ENCODE peak calls at places on chromosomes 16 and 17, in four cellular contexts. Q is retinal pigment epithelial cell, F is aorta, P is upper lobe of right lung. C is an unnamed sample.

GRCh38 chr17:75596320-75597087 is 8.9 kb downstream of the MYO15B start:
- DNase-seq in Q (no peak), F (no peak), P (no peak), C (no peak)

GRCh38 chr16:9836118-9836736 is 346.0 kb downstream of the GRIN2A start:
- DNase-seq in Q (no peak), F (no peak), P (no peak), C (no peak)

GRCh38 chr17:76734080-76734840 is 2.9 kb downstream of the SRSF2 start:
- DNase-seq in Q (no peak), F (no peak), P (no peak), C (no peak)

GRCh38 chr16:74281285-74281684 is 15.3 kb upstream of the PSMD7 start:
- DNase-seq in Q (no peak), F (no peak), P (no peak), C (no peak)

GRCh38 chr17:19508327-19508867 is 25.3 kb upstream of the SLC47A1 start:
- DNase-seq in Q (no peak), F (peak), P (peak), C (no peak)

GRCh38 chr17:69430488-69430887 is 16.0 kb downstream of the MAP2K6 start:
- DNase-seq in Q (no peak), F (no peak), P (no peak), C (no peak)

GRCh38 chr16:81684242-81684837 is 94.8 kb upstream of the PLCG2 start:
- DNase-seq in Q (no peak), F (no peak), P (no peak), C (no peak)

GRCh38 chr16:60852635-60853034 is 1183.6 kb downstream of the CDH8 start:
- DNase-seq in Q (no peak), F (no peak), P (no peak), C (no peak)

GRCh38 chr17:37466471-37466870 is 23.2 kb upstream of the DUSP14 start:
- DNase-seq in Q (no peak), F (no peak), P (no peak), C (no peak)

GRCh38 chr16:30527635-30528178 is 1.3 kb upstream of the ZNF768 start:
- DNase-seq in Q (no peak), F (peak), P (no peak), C (no peak)

GRCh38 chr16:4115209-4115940 is 867 bp downstream of the ADCY9 start:
- DNase-seq in Q (no peak), F (peak), P (peak), C (no peak)

GRCh38 chr17:42184717-42185496 is at the start of gene HCRT:
- DNase-seq in Q (no peak), F (no peak), P (no peak), C (no peak)

GRCh38 chr17:81517339-81518112 is 4.9 kb upstream of the ACTG1 start:
- DNase-seq in Q (no peak), F (no peak), P (peak), C (no peak)

GRCh38 chr16:76963614-76964315 is 227.2 kb upstream of the MON1B start:
- DNase-seq in Q (no peak), F (no peak), P (no peak), C (no peak)

GRCh38 chr17:57853695-57854094 is 3.9 kb upstream of the MRPS23 start:
- DNase-seq in Q (no peak), F (no peak), P (peak), C (no peak)

GRCh38 chr16:22366889-22367288 is 7.5 kb downstream of the CDR2 start:
- DNase-seq in Q (no peak), F (no peak), P (no peak), C (no peak)

GRCh38 chr16:57578521-57579360 is 36.3 kb downstream of the ADGRG5 start:
- DNase-seq in Q (no peak), F (no peak), P (no peak), C (peak)

GRCh38 chr16:25512041-25512440 is 179.7 kb upstream of the HS3ST4 start:
- DNase-seq in Q (no peak), F (no peak), P (no peak), C (no peak)

GRCh38 chr17:81518785-81519283 is 6.2 kb upstream of the ACTG1 start:
- DNase-seq in Q (no peak), F (no peak), P (peak), C (no peak)

GRCh38 chr16:77037696-77038347 is 153.2 kb upstream of the MON1B start:
- DNase-seq in Q (no peak), F (no peak), P (no peak), C (no peak)

GRCh38 chr17:13362341-13363122 is 239.2 kb downstream of the HS3ST3A1 start:
- DNase-seq in Q (no peak), F (no peak), P (no peak), C (no peak)

GRCh38 chr17:9529033-9529748 is 46.4 kb downstream of the STX8 start:
- DNase-seq in Q (no peak), F (no peak), P (no peak), C (no peak)

GRCh38 chr17:45240905-45241314 is 19.2 kb downstream of the FMNL1 start:
- DNase-seq in Q (no peak), F (no peak), P (no peak), C (no peak)

GRCh38 chr16:13939821-13940220 is 19.9 kb downstream of the ERCC4 start:
- DNase-seq in Q (no peak), F (no peak), P (no peak), C (no peak)

GRCh38 chr17:79048826-79049755 is 25.1 kb downstream of the C1QTNF1 start:
- DNase-seq in Q (no peak), F (peak), P (peak), C (no peak)

GRCh38 chr17:72397687-72398086 is 276.9 kb downstream of the SOX9 start:
- DNase-seq in Q (no peak), F (no peak), P (no peak), C (no peak)

GRCh38 chr17:52982331-52982730 is 823.8 kb upstream of the CA10 start:
- DNase-seq in Q (no peak), F (no peak), P (no peak), C (no peak)

GRCh38 chr17:12613566-12613965 is 52.1 kb upstream of the MYOCD start:
- DNase-seq in Q (no peak), F (no peak), P (no peak), C (no peak)

GRCh38 chr17:43702636-43703035 is 40.9 kb upstream of the MEOX1 start:
- DNase-seq in Q (no peak), F (no peak), P (no peak), C (no peak)

GRCh38 chr17:38797091-38797490 is 2.3 kb downstream of the PIP4K2B start:
- DNase-seq in Q (no peak), F (no peak), P (no peak), C (no peak)

GRCh38 chr16:70715113-70715711 is 29.4 kb upstream of the MTSS2 start:
- DNase-seq in Q (peak), F (peak), P (peak), C (peak)

DNA sequence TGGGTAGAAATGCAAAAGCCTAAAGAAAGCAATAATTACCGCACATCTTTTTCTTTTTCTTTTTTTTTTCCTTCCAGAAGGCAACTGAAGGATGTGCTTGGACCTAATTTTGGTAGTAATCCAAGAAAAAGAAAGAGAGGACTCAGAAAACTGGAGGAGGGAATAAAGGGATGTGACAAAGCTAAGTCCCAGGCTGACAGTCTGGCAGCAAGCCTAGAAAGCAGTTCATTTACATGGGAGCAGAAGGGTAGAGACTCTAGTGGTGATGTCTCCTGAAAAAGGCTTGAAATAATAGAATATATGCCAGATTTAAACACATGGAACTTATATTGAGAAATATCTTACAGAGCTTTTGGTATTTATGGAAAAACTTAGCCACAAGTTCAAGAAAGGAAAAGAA is 101.0 kb upstream of the SHISA6 start:
- DNase-seq in Q (no peak), F (no peak), P (no peak), C (no peak)
- H3K4me3 ChIP-seq in Q (no peak), F (no peak), P (no peak), C (no peak)

DNA sequence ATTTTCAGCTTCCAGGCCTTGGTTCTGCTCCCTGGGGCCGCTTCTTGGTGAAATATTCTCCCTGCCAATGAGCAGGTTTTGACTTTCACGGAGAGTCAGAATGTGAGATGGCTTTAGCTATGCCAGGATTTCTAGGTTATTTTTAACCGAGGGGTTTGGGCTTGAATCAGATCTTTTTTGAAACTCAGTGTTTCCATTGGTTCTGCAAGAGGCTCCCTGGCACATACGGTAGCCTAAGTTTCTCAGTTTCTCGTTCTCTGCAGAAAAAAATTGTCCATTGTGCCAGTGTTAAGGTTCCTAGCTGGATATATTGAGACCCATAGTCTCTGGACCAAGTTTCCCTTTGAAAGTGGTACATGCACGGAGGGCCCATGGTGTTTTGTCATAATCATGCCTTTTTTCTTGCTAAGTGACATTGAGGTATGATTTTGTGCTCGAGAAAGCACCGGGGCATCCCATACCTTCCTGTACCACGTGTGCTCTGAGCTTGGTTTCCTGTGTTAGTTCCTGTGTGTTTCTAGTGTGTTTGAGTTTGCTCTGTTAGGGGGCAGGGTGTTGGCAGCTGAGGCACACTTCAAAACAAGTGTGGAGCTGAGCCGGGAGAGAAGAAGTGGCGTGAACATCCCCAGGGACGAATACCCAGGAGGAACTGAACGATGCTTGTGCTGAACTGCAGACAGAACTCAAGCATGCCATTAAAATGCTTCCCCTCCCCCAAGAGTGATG is 127.2 kb downstream of the HS3ST3B1 start:
- DNase-seq in Q (no peak), F (no peak), P (no peak), C (no peak)
- H3K4me3 ChIP-seq in Q (no peak), F (no peak), P (no peak), C (no peak)

GRCh38 chr17:62808576-62808970 is 459 bp upstream of the MARCHF10 start:
- DNase-seq in Q (no peak), F (no peak), P (no peak), C (no peak)
- H3K4me3 ChIP-seq in Q (peak), F (peak), P (peak), C (no peak)

GRCh38 chr17:80464486-80464885 is 11.9 kb downstream of the NPTX1 start:
- DNase-seq in Q (no peak), F (no peak), P (no peak), C (no peak)
- H3K4me3 ChIP-seq in Q (no peak), F (no peak), P (no peak), C (no peak)

GRCh38 chr16:789451-789850 is 1.0 kb downstream of the CHTF18 start:
- DNase-seq in Q (no peak), F (no peak), P (no peak), C (no peak)
- H3K4me3 ChIP-seq in Q (peak), F (no peak), P (no peak), C (no peak)

GRCh38 chr17:29157310-29157709 is 22.9 kb downstream of the MYO18A start:
- DNase-seq in Q (no peak), F (no peak), P (no peak), C (no peak)

GRCh38 chr17:29160253-29160652 is 19.9 kb downstream of the MYO18A start:
- DNase-seq in Q (no peak), F (no peak), P (no peak), C (no peak)

GRCh38 chr17:29158096-29158495 is 22.1 kb downstream of the MYO18A start:
- DNase-seq in Q (no peak), F (no peak), P (no peak), C (no peak)

GRCh38 chr17:29158515-29159275 is 21.5 kb downstream of the MYO18A start:
- DNase-seq in Q (peak), F (no peak), P (no peak), C (no peak)

GRCh38 chr17:29159286-29159860 is 20.8 kb downstream of the MYO18A start:
- DNase-seq in Q (no peak), F (no peak), P (no peak), C (no peak)
- H3K4me3 ChIP-seq in Q (no peak), F (no peak), P (no peak), C (no peak)

GRCh38 chr17:50213026-50214015 is 11.9 kb upstream of the COL1A1 start:
- DNase-seq in Q (no peak), F (no peak), P (no peak), C (no peak)

GRCh38 chr17:50209472-50210248 is 8.2 kb upstream of the COL1A1 start:
- DNase-seq in Q (peak), F (peak), P (peak), C (peak)

GRCh38 chr17:50210249-50211225 is 9.1 kb upstream of the COL1A1 start:
- DNase-seq in Q (peak), F (peak), P (no peak), C (peak)

GRCh38 chr17:50211249-50212120 is 10.1 kb upstream of the COL1A1 start:
- DNase-seq in Q (no peak), F (peak), P (no peak), C (peak)

GRCh38 chr17:50212121-50212843 is 10.9 kb upstream of the COL1A1 start:
- DNase-seq in Q (peak), F (peak), P (no peak), C (peak)
- H3K4me3 ChIP-seq in Q (no peak), F (no peak), P (no peak), C (no peak)

DNA sequence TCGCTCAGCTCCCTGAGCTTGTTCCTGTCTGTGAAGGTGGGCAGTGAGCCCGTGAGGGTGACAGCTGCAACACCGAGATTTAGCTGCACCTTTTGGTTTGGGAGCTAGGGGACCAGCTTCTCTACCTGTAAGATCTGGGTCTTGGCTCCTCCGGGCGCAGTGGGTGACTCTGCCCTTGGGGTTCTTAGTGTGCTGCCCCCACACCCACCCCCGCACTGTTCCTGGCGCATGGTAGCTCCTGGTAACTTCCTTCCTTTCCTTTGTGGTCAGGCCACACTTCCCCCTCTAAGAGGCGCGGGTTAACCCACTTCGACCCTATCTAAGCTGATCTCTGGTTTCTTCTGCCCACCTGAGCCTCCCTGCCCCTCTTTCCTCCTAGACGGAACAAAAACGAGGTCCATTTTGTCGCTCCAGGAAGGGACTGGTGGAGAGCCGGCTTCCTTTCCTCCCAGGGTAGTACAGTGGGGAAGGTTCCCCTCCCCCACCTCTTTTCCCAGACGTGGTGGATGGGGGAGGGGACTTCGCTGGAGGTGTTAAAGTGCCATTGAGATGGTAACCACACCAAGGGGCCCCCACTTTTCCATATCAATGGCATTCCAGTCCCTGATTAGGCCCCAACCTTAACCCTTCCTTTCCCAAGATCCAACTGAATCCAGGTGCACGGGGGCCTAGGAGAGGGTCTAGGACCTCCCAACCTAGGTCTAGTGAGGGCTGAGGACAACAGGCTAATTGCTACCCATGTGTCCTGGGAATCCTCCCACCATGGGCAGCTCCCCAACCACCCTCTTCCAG is 4.6 kb upstream of the CLDN9 start:
- DNase-seq in Q (no peak), F (no peak), P (peak), C (no peak)
- H3K4me3 ChIP-seq in Q (no peak), F (no peak), P (no peak), C (no peak)

DNA sequence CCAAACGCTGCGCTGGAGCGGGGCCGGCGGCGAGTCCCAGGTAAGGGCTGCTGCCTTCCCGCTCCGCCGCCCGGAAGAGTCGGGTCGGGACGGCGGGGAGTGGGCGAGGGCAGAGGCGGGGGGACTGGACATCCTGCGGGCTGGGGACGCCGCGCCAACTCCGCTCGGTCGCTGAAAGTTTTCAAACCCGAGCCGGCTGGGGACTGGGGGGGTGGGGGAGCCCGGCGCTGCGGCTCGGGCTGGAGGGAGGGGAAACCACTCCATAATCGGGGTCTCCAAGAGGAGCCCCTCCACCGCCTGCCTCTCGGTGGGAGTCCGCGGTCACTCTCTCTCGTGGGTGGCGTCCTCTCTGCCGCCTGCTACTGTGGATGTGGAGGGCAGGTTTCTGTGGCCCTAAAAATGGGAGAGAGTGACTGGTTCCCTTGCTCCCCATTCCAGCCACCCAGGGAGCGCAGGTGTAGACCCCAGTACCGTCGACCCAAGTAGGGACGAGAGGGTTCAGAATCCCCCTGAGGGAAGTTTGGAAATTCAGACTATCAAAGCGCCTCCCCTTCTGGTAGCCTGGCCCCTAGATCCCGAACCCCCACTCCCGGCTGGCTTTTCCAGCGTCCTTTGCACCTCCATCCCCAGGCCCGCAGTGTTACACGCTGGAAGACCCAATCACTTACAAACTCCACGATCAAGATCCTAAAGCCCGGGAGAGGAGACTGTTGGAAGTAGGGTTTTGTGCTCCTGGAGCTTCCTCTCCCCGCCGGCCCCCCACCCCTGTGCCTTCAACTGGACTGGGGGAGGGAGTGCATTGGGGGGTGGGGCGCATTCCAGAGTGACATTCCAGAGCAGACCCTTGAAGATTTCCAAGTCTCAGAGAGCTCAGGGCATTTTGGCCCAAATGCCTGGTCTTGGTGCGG is 850 bp downstream of the GPRC5C start:
- DNase-seq in Q (no peak), F (no peak), P (no peak), C (no peak)
- H3K4me3 ChIP-seq in Q (peak), F (peak), P (peak), C (peak)

C was measured in right atrium auricular region.